ENCODE peak calls at places on chromosomes 6 and 20, in six cellular contexts. One of them, this sample, is unnamed. For H3K27me3, the result is how much of the 10 kb centered on the place peaks cover.

GRCh38 chr6:91653324-91653723 is 1066.5 kb upstream of the MAP3K7 start:
- DNase-seq in right cardiac atrium: no peak
- DNase-seq in WERI-Rb-1: peak
- DNase-seq in psoas muscle: no peak
- DNase-seq in esophagus muscularis mucosa: no peak
- DNase-seq in thoracic aorta: no peak
- DNase-seq in this sample: no peak

GRCh38 chr20:14710941-14711340 is 373.5 kb upstream of the FLRT3 start:
- DNase-seq in right cardiac atrium: no peak
- DNase-seq in WERI-Rb-1: no peak
- DNase-seq in psoas muscle: no peak
- DNase-seq in esophagus muscularis mucosa: no peak
- DNase-seq in thoracic aorta: no peak
- DNase-seq in this sample: no peak

GRCh38 chr6:131116321-131116720 is 18.9 kb upstream of the AKAP7 start:
- DNase-seq in right cardiac atrium: no peak
- DNase-seq in WERI-Rb-1: no peak
- DNase-seq in psoas muscle: no peak
- DNase-seq in esophagus muscularis mucosa: no peak
- DNase-seq in thoracic aorta: no peak
- DNase-seq in this sample: no peak

GRCh38 chr6:9523462-9523861 is 891.4 kb downstream of the TFAP2A start:
- DNase-seq in right cardiac atrium: no peak
- DNase-seq in WERI-Rb-1: peak
- DNase-seq in psoas muscle: no peak
- DNase-seq in esophagus muscularis mucosa: no peak
- DNase-seq in thoracic aorta: no peak
- DNase-seq in this sample: no peak

GRCh38 chr6:33619166-33619565 is 2.0 kb upstream of the ITPR3 start:
- DNase-seq in right cardiac atrium: no peak
- DNase-seq in WERI-Rb-1: no peak
- DNase-seq in psoas muscle: no peak
- DNase-seq in esophagus muscularis mucosa: no peak
- DNase-seq in thoracic aorta: no peak
- DNase-seq in this sample: no peak

GRCh38 chr6:161349886-161350285 is 76.0 kb upstream of the AGPAT4 start:
- DNase-seq in right cardiac atrium: peak
- DNase-seq in WERI-Rb-1: no peak
- DNase-seq in psoas muscle: no peak
- DNase-seq in esophagus muscularis mucosa: peak
- DNase-seq in thoracic aorta: no peak
- DNase-seq in this sample: no peak

GRCh38 chr6:20978176-20978614 is 443.9 kb downstream of the CDKAL1 start:
- DNase-seq in right cardiac atrium: no peak
- DNase-seq in WERI-Rb-1: no peak
- DNase-seq in psoas muscle: no peak
- DNase-seq in esophagus muscularis mucosa: no peak
- DNase-seq in thoracic aorta: no peak
- DNase-seq in this sample: no peak

GRCh38 chr20:23419995-23420901 is 1.0 kb downstream of the NAPB start:
- DNase-seq in right cardiac atrium: peak
- DNase-seq in WERI-Rb-1: no peak
- DNase-seq in psoas muscle: peak
- DNase-seq in esophagus muscularis mucosa: peak
- DNase-seq in thoracic aorta: no peak
- DNase-seq in this sample: peak

GRCh38 chr6:116764961-116765841 is at the start of gene FAM162B:
- DNase-seq in right cardiac atrium: peak
- DNase-seq in WERI-Rb-1: peak
- DNase-seq in psoas muscle: peak
- DNase-seq in esophagus muscularis mucosa: no peak
- DNase-seq in thoracic aorta: no peak
- DNase-seq in this sample: peak

GRCh38 chr6:11298651-11299420 is 66.4 kb upstream of the NEDD9 start:
- DNase-seq in right cardiac atrium: no peak
- DNase-seq in WERI-Rb-1: no peak
- DNase-seq in psoas muscle: no peak
- DNase-seq in esophagus muscularis mucosa: no peak
- DNase-seq in thoracic aorta: no peak
- DNase-seq in this sample: no peak

GRCh38 chr20:33442136-33443005 is 1.2 kb downstream of the SNTA1 start:
- DNase-seq in right cardiac atrium: peak
- DNase-seq in WERI-Rb-1: no peak
- DNase-seq in psoas muscle: no peak
- DNase-seq in esophagus muscularis mucosa: no peak
- DNase-seq in thoracic aorta: no peak
- DNase-seq in this sample: no peak

GRCh38 chr6:121441477-121441876 is 6.0 kb downstream of the GJA1 start:
- DNase-seq in right cardiac atrium: no peak
- DNase-seq in WERI-Rb-1: no peak
- DNase-seq in psoas muscle: no peak
- DNase-seq in esophagus muscularis mucosa: no peak
- DNase-seq in thoracic aorta: no peak
- DNase-seq in this sample: no peak

GRCh38 chr6:25122622-25123237 is 156.4 kb upstream of the CARMIL1 start:
- DNase-seq in right cardiac atrium: no peak
- DNase-seq in WERI-Rb-1: no peak
- DNase-seq in psoas muscle: no peak
- DNase-seq in esophagus muscularis mucosa: no peak
- DNase-seq in thoracic aorta: no peak
- DNase-seq in this sample: no peak

GRCh38 chr20:57330998-57331397 is 1.4 kb downstream of the SPO11 start:
- DNase-seq in right cardiac atrium: no peak
- DNase-seq in WERI-Rb-1: no peak
- DNase-seq in psoas muscle: no peak
- DNase-seq in esophagus muscularis mucosa: no peak
- DNase-seq in thoracic aorta: no peak
- DNase-seq in this sample: no peak
- H3K27me3 ChIP-seq in right cardiac atrium: under half
- H3K27me3 ChIP-seq in WERI-Rb-1: under half
- H3K27me3 ChIP-seq in psoas muscle: under half
- H3K27me3 ChIP-seq in esophagus muscularis mucosa: under half
- H3K27me3 ChIP-seq in thoracic aorta: under half
- H3K27me3 ChIP-seq in this sample: under half

GRCh38 chr20:21101453-21102251 is 4.5 kb downstream of the LINC00237 start:
- DNase-seq in right cardiac atrium: peak
- DNase-seq in WERI-Rb-1: no peak
- DNase-seq in psoas muscle: peak
- DNase-seq in esophagus muscularis mucosa: peak
- DNase-seq in thoracic aorta: no peak
- DNase-seq in this sample: no peak
- H3K27me3 ChIP-seq in right cardiac atrium: under half
- H3K27me3 ChIP-seq in WERI-Rb-1: half or more
- H3K27me3 ChIP-seq in psoas muscle: half or more
- H3K27me3 ChIP-seq in esophagus muscularis mucosa: half or more
- H3K27me3 ChIP-seq in thoracic aorta: under half
- H3K27me3 ChIP-seq in this sample: under half

GRCh38 chr20:62540504-62540903 is 64.7 kb upstream of the GATA5 start:
- DNase-seq in right cardiac atrium: no peak
- DNase-seq in WERI-Rb-1: no peak
- DNase-seq in psoas muscle: no peak
- DNase-seq in esophagus muscularis mucosa: no peak
- DNase-seq in thoracic aorta: no peak
- DNase-seq in this sample: no peak
- H3K27me3 ChIP-seq in right cardiac atrium: under half
- H3K27me3 ChIP-seq in WERI-Rb-1: under half
- H3K27me3 ChIP-seq in psoas muscle: under half
- H3K27me3 ChIP-seq in esophagus muscularis mucosa: under half
- H3K27me3 ChIP-seq in thoracic aorta: under half
- H3K27me3 ChIP-seq in this sample: under half

DNA sequence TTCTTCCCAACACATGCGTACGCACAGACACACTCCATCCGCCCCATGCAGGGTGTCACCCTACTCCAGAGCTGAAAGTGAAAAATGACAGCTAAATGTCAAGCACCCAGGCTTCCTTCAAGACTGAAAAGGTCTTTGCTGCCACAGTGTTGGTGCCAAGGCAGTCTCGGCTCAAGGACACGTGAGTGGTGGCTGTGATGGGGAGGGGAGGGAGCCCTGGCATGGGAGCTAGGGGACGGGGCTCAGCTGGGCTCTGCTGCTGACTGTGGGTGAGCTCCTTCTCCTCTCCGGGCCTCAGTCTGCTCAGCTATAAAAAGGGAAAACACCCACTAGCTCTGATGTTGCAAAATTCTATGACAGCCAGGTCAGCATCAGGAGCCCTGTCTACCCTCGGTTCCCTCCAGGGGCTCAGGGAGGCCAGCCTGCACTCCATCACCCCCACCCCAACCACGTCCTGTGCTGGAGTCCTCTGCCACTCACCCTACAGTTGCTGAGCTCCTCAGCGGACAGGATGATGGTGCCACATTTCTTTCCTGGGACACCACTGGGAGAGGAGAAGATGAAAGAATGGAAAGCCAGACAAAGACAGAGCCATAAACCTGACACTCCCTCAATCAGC is 47.6 kb downstream of the CPNE5 start:
- DNase-seq in right cardiac atrium: no peak
- DNase-seq in WERI-Rb-1: no peak
- DNase-seq in psoas muscle: no peak
- DNase-seq in esophagus muscularis mucosa: no peak
- DNase-seq in thoracic aorta: no peak
- DNase-seq in this sample: no peak
- H3K27me3 ChIP-seq in right cardiac atrium: under half
- H3K27me3 ChIP-seq in WERI-Rb-1: under half
- H3K27me3 ChIP-seq in psoas muscle: under half
- H3K27me3 ChIP-seq in esophagus muscularis mucosa: under half
- H3K27me3 ChIP-seq in thoracic aorta: under half
- H3K27me3 ChIP-seq in this sample: under half

DNA sequence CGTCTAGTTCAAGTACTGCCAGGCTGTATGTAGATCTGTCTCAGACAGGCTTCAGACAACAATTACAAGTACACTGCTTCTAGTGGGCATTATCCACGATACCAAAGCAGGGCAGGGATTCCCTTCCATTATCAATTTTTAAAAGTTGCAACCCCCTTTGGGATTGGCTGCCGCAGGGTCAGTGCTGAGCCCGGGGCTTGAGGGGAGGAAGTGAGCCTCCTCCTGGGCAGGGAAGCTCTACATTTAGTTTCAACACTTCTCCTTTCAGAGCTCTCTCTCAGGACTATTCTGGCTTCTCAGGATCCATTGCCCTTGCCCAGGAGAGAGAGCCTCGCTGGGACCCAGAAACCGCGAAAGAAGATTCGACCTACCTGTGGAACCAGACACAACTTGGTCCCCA is 1.5 kb downstream of the HTR1B start:
- DNase-seq in right cardiac atrium: no peak
- DNase-seq in WERI-Rb-1: no peak
- DNase-seq in psoas muscle: no peak
- DNase-seq in esophagus muscularis mucosa: no peak
- DNase-seq in thoracic aorta: no peak
- DNase-seq in this sample: no peak
- H3K27me3 ChIP-seq in right cardiac atrium: under half
- H3K27me3 ChIP-seq in WERI-Rb-1: under half
- H3K27me3 ChIP-seq in psoas muscle: half or more
- H3K27me3 ChIP-seq in esophagus muscularis mucosa: under half
- H3K27me3 ChIP-seq in thoracic aorta: under half
- H3K27me3 ChIP-seq in this sample: under half

GRCh38 chr6:31321005-31321707 is 35.8 kb downstream of the HLA-B start:
- DNase-seq in right cardiac atrium: no peak
- DNase-seq in WERI-Rb-1: no peak
- DNase-seq in psoas muscle: no peak
- DNase-seq in esophagus muscularis mucosa: no peak
- DNase-seq in thoracic aorta: no peak
- DNase-seq in this sample: no peak
- H3K27me3 ChIP-seq in right cardiac atrium: under half
- H3K27me3 ChIP-seq in WERI-Rb-1: under half
- H3K27me3 ChIP-seq in psoas muscle: under half
- H3K27me3 ChIP-seq in esophagus muscularis mucosa: under half
- H3K27me3 ChIP-seq in thoracic aorta: under half
- H3K27me3 ChIP-seq in this sample: under half

GRCh38 chr20:25073544-25073943 is 8.4 kb downstream of the VSX1 start:
- DNase-seq in right cardiac atrium: no peak
- DNase-seq in WERI-Rb-1: no peak
- DNase-seq in psoas muscle: peak
- DNase-seq in esophagus muscularis mucosa: no peak
- DNase-seq in thoracic aorta: no peak
- DNase-seq in this sample: no peak

GRCh38 chr20:25076201-25076600 is 5.7 kb downstream of the VSX1 start:
- DNase-seq in right cardiac atrium: no peak
- DNase-seq in WERI-Rb-1: no peak
- DNase-seq in psoas muscle: peak
- DNase-seq in esophagus muscularis mucosa: no peak
- DNase-seq in thoracic aorta: no peak
- DNase-seq in this sample: no peak

GRCh38 chr20:25071722-25072121 is 10.2 kb downstream of the VSX1 start:
- DNase-seq in right cardiac atrium: no peak
- DNase-seq in WERI-Rb-1: no peak
- DNase-seq in psoas muscle: no peak
- DNase-seq in esophagus muscularis mucosa: no peak
- DNase-seq in thoracic aorta: no peak
- DNase-seq in this sample: no peak

GRCh38 chr20:25070821-25071473 is 11.0 kb downstream of the VSX1 start:
- DNase-seq in right cardiac atrium: no peak
- DNase-seq in WERI-Rb-1: peak
- DNase-seq in psoas muscle: no peak
- DNase-seq in esophagus muscularis mucosa: no peak
- DNase-seq in thoracic aorta: no peak
- DNase-seq in this sample: no peak

DNA sequence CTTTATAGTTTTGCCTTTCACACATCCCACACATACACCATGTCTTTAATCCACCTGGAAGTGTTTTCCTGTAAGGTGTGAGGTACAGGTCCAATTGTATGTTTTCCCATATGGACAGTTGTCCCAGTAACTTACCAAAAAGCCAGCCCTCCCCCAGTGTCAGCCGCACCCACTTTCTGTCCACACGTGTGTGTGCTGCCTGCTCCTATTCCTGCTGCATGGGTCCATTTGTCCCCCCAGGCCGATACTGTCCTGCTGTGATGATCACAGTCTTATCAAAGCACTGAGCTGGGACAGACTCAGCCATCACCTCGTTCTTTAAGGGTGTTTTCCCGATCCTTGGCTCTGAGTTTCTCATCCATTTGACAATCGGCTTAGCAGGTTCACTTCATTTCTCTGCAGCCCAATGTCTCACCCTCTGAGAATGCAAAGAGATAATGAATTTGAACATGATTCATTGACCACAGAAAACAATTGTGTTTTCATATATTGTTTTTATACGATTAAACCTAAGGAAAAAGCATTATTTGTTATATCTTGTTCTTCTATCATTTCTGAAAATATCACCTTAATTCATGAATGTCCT is 9.6 kb downstream of the VSX1 start:
- DNase-seq in right cardiac atrium: no peak
- DNase-seq in WERI-Rb-1: no peak
- DNase-seq in psoas muscle: no peak
- DNase-seq in esophagus muscularis mucosa: no peak
- DNase-seq in thoracic aorta: no peak
- DNase-seq in this sample: no peak
- H3K27me3 ChIP-seq in right cardiac atrium: under half
- H3K27me3 ChIP-seq in WERI-Rb-1: under half
- H3K27me3 ChIP-seq in psoas muscle: under half
- H3K27me3 ChIP-seq in esophagus muscularis mucosa: under half
- H3K27me3 ChIP-seq in thoracic aorta: under half
- H3K27me3 ChIP-seq in this sample: under half

GRCh38 chr6:111835807-111836206 is 37.4 kb downstream of the FYN start:
- DNase-seq in right cardiac atrium: no peak
- DNase-seq in WERI-Rb-1: no peak
- DNase-seq in psoas muscle: no peak
- DNase-seq in esophagus muscularis mucosa: no peak
- DNase-seq in thoracic aorta: no peak
- DNase-seq in this sample: no peak
- H3K27me3 ChIP-seq in right cardiac atrium: under half
- H3K27me3 ChIP-seq in WERI-Rb-1: under half
- H3K27me3 ChIP-seq in psoas muscle: under half
- H3K27me3 ChIP-seq in esophagus muscularis mucosa: under half
- H3K27me3 ChIP-seq in thoracic aorta: under half
- H3K27me3 ChIP-seq in this sample: under half